ENCODE peak calls at places on chromosomes 6 and 20, in seven cellular contexts. X is GM23338, A is brain microvascular endothelial cell, F is uterus, H is right lobe of liver, K is left ventricle myocardium inferior, V is Panc1. L is an unnamed sample.

GRCh38 chr6:32393660-32394420 is 13.1 kb downstream of the BTNL2 start:
- DNase-seq in X (no peak), A (peak), F (peak), H (no peak), K (no peak), V (no peak), L (no peak)

GRCh38 chr6:35425284-35425683 is 26.9 kb upstream of the FANCE start:
- DNase-seq in X (no peak), A (peak), F (no peak), H (no peak), K (no peak), V (no peak), L (no peak)

GRCh38 chr20:1266167-1266973 is at the start of gene SNPH:
- DNase-seq in X (peak), A (peak), F (peak), H (peak), K (peak), V (no peak), L (peak)

GRCh38 chr6:32177182-32177787 is 920 bp upstream of the RNF5 start:
- DNase-seq in X (peak), A (peak), F (no peak), H (no peak), K (no peak), V (no peak), L (no peak)

GRCh38 chr6:34149831-34150400 is 4.0 kb upstream of the GRM4 start:
- DNase-seq in X (no peak), A (no peak), F (no peak), H (no peak), K (no peak), V (no peak), L (no peak)

GRCh38 chr6:32491703-32492102 is 38.4 kb downstream of the HLA-DRB5 start:
- DNase-seq in X (no peak), A (no peak), F (no peak), H (no peak), K (no peak), V (no peak), L (no peak)

GRCh38 chr6:14211596-14211961 is 94.0 kb downstream of the CD83 start:
- DNase-seq in X (peak), A (peak), F (peak), H (peak), K (peak), V (no peak), L (no peak)

GRCh38 chr6:33621396-33622388 is 570 bp downstream of the ITPR3 start:
- DNase-seq in X (peak), A (no peak), F (peak), H (no peak), K (peak), V (no peak), L (peak)

GRCh38 chr6:31493875-31494694 is 3.9 kb upstream of the MICB start:
- DNase-seq in X (peak), A (peak), F (peak), H (peak), K (peak), V (no peak), L (peak)

GRCh38 chr6:166309977-166310376 is 1.8 kb upstream of the PRR18 start:
- DNase-seq in X (no peak), A (no peak), F (no peak), H (no peak), K (no peak), V (no peak), L (no peak)

GRCh38 chr20:46784450-46785127 is 75.1 kb downstream of the SLC2A10 start:
- DNase-seq in X (no peak), A (peak), F (peak), H (no peak), K (no peak), V (no peak), L (no peak)

GRCh38 chr6:136920858-136921520 is 1.1 kb upstream of the SLC35D3 start:
- DNase-seq in X (peak), A (no peak), F (no peak), H (no peak), K (no peak), V (no peak), L (no peak)

GRCh38 chr6:167761794-167762258 is 64.9 kb upstream of the AFDN start:
- DNase-seq in X (no peak), A (no peak), F (no peak), H (no peak), K (no peak), V (no peak), L (no peak)

GRCh38 chr6:137390264-137390787 is 103.9 kb downstream of the OLIG3 start:
- DNase-seq in X (no peak), A (no peak), F (no peak), H (no peak), K (no peak), V (no peak), L (no peak)

GRCh38 chr6:142045380-142046270 is 87.1 kb upstream of the GJE1 start:
- DNase-seq in X (no peak), A (peak), F (no peak), H (no peak), K (no peak), V (no peak), L (no peak)

GRCh38 chr6:26432622-26433021 is 7.7 kb upstream of the BTN3A3 start:
- DNase-seq in X (no peak), A (peak), F (no peak), H (no peak), K (no peak), V (no peak), L (peak)

GRCh38 chr6:83442752-83443151 is 11.9 kb upstream of the ME1 start:
- DNase-seq in X (no peak), A (no peak), F (no peak), H (no peak), K (no peak), V (no peak), L (no peak)

GRCh38 chr6:5490495-5491069 is 229.3 kb downstream of the FARS2 start:
- DNase-seq in X (no peak), A (no peak), F (no peak), H (no peak), K (no peak), V (no peak), L (no peak)

GRCh38 chr20:6142348-6142993 is 19.6 kb upstream of the FERMT1 start:
- DNase-seq in X (peak), A (peak), F (peak), H (no peak), K (no peak), V (peak), L (no peak)

GRCh38 chr6:55445648-55446204 is 118.5 kb downstream of the GFRAL start:
- DNase-seq in X (peak), A (peak), F (no peak), H (no peak), K (no peak), V (peak), L (no peak)

GRCh38 chr6:7108964-7109836 is 1.4 kb downstream of the RREB1 start:
- DNase-seq in X (peak), A (peak), F (peak), H (peak), K (peak), V (no peak), L (peak)

GRCh38 chr20:20370087-20370575 is 2.2 kb downstream of the INSM1 start:
- DNase-seq in X (peak), A (no peak), F (no peak), H (no peak), K (no peak), V (no peak), L (no peak)

GRCh38 chr6:73727114-73727513 is 31.1 kb downstream of the CD109 start:
- DNase-seq in X (no peak), A (no peak), F (no peak), H (no peak), K (no peak), V (no peak), L (no peak)

GRCh38 chr6:125986956-125987617 is 747 bp downstream of the TRMT11 start:
- DNase-seq in X (peak), A (no peak), F (no peak), H (no peak), K (no peak), V (peak), L (no peak)

GRCh38 chr6:112979830-112980229 is 632.7 kb downstream of the RFPL4B start:
- DNase-seq in X (no peak), A (peak), F (no peak), H (no peak), K (no peak), V (no peak), L (no peak)

GRCh38 chr6:89007209-89008001 is 44.0 kb upstream of the RNGTT start:
- DNase-seq in X (peak), A (peak), F (no peak), H (no peak), K (no peak), V (no peak), L (no peak)

GRCh38 chr20:22626501-22626900 is 42.1 kb upstream of the FOXA2 start:
- DNase-seq in X (peak), A (no peak), F (no peak), H (no peak), K (no peak), V (no peak), L (no peak)

GRCh38 chr6:49909508-49910047 is 43.2 kb upstream of the CRISP1 start:
- DNase-seq in X (no peak), A (no peak), F (no peak), H (no peak), K (no peak), V (no peak), L (no peak)

GRCh38 chr6:122308074-122308473 is 91.4 kb upstream of the HSF2 start:
- DNase-seq in X (no peak), A (no peak), F (no peak), H (no peak), K (no peak), V (no peak), L (no peak)

GRCh38 chr6:119368917-119369316 is 19.4 kb upstream of the MAN1A1 start:
- DNase-seq in X (no peak), A (no peak), F (no peak), H (no peak), K (no peak), V (no peak), L (no peak)

GRCh38 chr6:157287247-157287850 is 36.0 kb downstream of the TMEM242 start:
- DNase-seq in X (no peak), A (no peak), F (no peak), H (no peak), K (no peak), V (no peak), L (no peak)

GRCh38 chr6:21200056-21200870 is 393.3 kb upstream of the SOX4 start:
- DNase-seq in X (no peak), A (no peak), F (no peak), H (no peak), K (no peak), V (no peak), L (no peak)

GRCh38 chr6:35473849-35474128 is 5.6 kb downstream of the RPL10A start:
- DNase-seq in X (peak), A (no peak), F (no peak), H (no peak), K (no peak), V (no peak), L (no peak)

GRCh38 chr6:137849076-137849708 is 17.9 kb upstream of the TNFAIP3 start:
- DNase-seq in X (no peak), A (no peak), F (no peak), H (no peak), K (no peak), V (no peak), L (no peak)

GRCh38 chr6:6497541-6497940 is 91.0 kb upstream of the LY86 start:
- DNase-seq in X (no peak), A (no peak), F (no peak), H (no peak), K (no peak), V (no peak), L (no peak)

GRCh38 chr20:6483727-6484126 is 283.8 kb upstream of the BMP2 start:
- DNase-seq in X (no peak), A (no peak), F (no peak), H (no peak), K (no peak), V (no peak), L (no peak)

GRCh38 chr6:53517021-53517420 is 27.9 kb downstream of the GCLC start:
- DNase-seq in X (no peak), A (peak), F (no peak), H (no peak), K (no peak), V (no peak), L (no peak)

GRCh38 chr6:17910178-17910577 is 77.3 kb downstream of the KIF13A start:
- DNase-seq in X (no peak), A (no peak), F (no peak), H (no peak), K (no peak), V (no peak), L (no peak)
- H3K27ac ChIP-seq in X (no peak), A (no peak), F (no peak), H (no peak), K (peak), V (no peak), L (no peak)

GRCh38 chr20:63706852-63707557 is 771 bp downstream of the ARFRP1 start:
- DNase-seq in X (peak), A (peak), F (peak), H (peak), K (no peak), V (no peak), L (no peak)

GRCh38 chr20:63705232-63706026 is 2.3 kb downstream of the ARFRP1 start:
- DNase-seq in X (no peak), A (no peak), F (no peak), H (no peak), K (no peak), V (no peak), L (no peak)

GRCh38 chr20:63707558-63708300 is at the start of the genes ARFRP1 and ZGPAT:
- DNase-seq in X (peak), A (peak), F (peak), H (peak), K (peak), V (no peak), L (peak)

GRCh38 chr20:63704749-63705117 is 3.0 kb downstream of the ARFRP1 start:
- DNase-seq in X (no peak), A (no peak), F (no peak), H (no peak), K (no peak), V (no peak), L (no peak)

GRCh38 chr20:63706027-63706695 is 1.6 kb downstream of the ARFRP1 start:
- DNase-seq in X (no peak), A (no peak), F (no peak), H (no peak), K (no peak), V (no peak), L (no peak)
- H3K4me3 ChIP-seq in X (peak), A (peak), F (no peak), H (peak), K (peak), V (peak), L (no peak)

GRCh38 chr6:80607814-80608391 is 501.4 kb downstream of the BCKDHB start:
- DNase-seq in X (peak), A (peak), F (no peak), H (no peak), K (no peak), V (no peak), L (no peak)
- H3K27ac ChIP-seq in X (no peak), A (peak), F (no peak), H (peak), K (peak), V (no peak), L (peak)

GRCh38 chr20:36860339-36860738 is 15.6 kb upstream of the TLDC2 start:
- DNase-seq in X (no peak), A (no peak), F (no peak), H (no peak), K (no peak), V (no peak), L (no peak)

GRCh38 chr20:36862857-36863668 is 12.9 kb upstream of the TLDC2 start:
- DNase-seq in X (peak), A (no peak), F (no peak), H (no peak), K (no peak), V (no peak), L (no peak)

GRCh38 chr20:36861625-36861874 is 14.4 kb upstream of the TLDC2 start:
- DNase-seq in X (no peak), A (no peak), F (no peak), H (no peak), K (peak), V (no peak), L (no peak)

GRCh38 chr20:36860811-36861624 is 14.9 kb upstream of the TLDC2 start:
- DNase-seq in X (no peak), A (no peak), F (no peak), H (no peak), K (no peak), V (no peak), L (no peak)

DNA sequence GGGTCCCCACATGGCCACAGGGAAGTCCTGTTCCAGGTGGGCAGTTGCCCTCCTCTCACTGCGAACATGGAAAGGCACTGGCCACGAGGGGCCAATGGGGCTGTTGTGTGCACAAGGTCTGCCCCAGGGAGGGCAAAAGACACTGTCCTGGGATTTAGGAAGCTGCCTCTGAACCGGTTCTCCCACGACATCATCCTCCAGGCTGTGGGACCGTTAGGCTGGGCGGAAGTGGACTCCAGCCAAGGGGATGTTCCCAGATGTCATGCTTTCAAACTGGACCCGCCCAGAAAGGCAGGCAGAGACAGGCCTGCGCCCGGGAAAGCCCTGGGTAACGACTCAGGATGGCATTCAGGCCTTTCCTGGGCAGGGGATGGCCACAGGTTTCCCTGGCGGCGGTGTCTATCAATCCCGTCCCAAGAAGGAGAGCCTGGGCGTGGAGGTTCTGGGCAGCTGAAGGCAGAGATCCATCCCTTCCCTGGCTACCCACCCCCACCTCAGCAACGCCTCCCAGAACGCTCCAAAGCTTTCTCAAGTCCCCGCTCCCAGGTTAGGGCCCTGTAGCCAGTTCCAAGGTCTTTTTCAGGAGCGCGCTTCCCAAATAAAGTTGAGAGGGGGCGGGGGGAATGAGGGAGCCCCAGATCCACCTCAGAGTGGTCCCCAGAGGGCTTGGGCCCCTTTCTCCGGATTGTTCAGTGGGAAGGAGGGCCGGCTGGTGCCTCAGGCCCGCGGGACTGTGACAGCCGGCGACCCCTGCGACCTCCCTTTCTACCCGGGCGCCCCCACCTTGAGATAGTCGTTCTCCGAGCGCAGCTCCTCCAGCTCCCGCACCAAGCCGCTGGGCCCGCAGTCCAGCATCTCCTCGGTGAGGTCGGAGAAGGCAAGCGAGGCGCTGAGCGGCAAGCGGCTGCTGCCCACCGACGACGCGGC is 13.8 kb upstream of the TLDC2 start:
- DNase-seq in X (peak), A (peak), F (peak), H (peak), K (peak), V (peak), L (peak)
- H3K4me3 ChIP-seq in X (peak), A (peak), F (peak), H (no peak), K (peak), V (peak), L (peak)

DNA sequence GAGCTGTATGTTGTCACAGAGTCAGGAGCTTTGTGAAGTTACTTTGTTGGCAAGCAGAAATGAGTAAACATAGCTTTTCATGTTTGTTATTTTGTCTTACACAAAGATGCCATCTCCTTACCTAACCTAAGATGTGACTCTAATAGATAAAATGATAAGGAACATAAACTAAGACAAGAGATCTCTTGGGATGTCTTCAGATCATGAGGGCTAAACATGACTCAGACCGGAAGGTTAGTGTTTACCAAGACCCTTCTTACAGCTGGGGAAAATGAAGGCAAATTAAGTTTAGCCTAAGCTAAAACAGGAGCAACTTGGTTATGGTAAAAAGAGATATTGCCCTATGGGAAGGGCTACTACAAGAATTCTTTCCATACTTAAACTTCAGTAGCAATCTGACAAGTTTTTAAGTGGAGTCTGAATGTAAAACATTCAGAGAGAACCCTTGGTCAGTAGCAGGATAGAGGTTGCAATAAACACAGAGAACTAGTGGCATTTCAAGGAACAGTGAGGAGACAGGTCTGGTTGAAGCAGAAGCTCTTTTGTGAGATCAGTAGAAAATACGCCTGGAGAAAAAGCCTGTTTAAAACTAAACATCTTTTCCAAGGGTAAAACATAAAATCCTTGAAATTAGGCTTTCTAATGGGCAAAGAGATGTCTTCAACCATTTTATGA is 29.9 kb downstream of the SGK1 start:
- DNase-seq in X (no peak), A (peak), F (no peak), H (no peak), K (no peak), V (no peak), L (no peak)
- H3K27ac ChIP-seq in X (no peak), A (peak), F (no peak), H (no peak), K (peak), V (no peak), L (peak)

DNA sequence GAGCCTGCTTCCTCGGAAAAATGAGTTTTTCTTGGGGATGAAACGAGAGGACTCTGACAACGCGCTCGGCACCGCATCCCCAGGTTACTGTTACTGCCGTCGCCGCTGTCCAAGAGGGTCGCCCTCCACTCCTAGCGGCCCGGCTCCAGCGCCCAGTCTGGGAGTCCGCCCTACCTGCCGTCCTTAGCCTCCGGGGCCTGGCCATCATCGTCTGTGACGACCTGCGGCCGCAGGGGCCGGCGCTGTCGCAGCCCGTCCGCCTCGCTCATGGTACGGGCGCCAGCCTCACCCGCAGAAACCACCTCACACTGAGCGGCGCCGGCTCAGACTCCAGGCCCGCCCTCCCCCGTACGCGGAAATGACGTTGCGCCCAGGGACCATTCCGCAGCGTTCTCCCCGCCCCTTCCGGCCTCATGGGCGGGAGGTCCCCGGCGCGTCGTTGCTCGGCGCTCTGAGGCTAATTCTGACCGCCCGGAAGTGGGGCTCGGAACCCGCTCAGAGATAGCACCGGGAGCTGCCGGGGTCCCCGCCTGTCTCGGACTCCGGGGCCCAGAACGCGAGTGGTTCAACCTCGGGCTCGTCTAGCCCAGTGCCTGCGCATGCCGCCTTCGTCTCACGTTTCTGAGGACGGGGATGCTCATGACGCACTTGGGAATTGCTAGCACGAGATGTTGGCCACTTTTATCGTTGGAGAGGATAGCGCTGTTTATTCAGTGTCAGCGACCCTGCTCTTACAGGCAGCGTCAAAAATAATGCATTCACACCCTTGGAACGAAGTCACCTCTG is at the start of gene APMAP:
- DNase-seq in X (peak), A (peak), F (peak), H (peak), K (peak), V (no peak), L (peak)
- H3K4me3 ChIP-seq in X (peak), A (peak), F (peak), H (peak), K (peak), V (peak), L (peak)

L was measured in tibial nerve.